ENCODE peak calls at places on chromosomes 5 and 9, in seven cellular contexts. L is fibroblast of mammary gland; M is OCI-LY7; W is activated T-cell treated with anti-CD3 and anti-CD28 coated beads for 24 hours; H is stimulated activated CD4-positive, alpha-beta T cell treated with anti-CD3 and anti-CD28 coated beads, Interleukin-12 subunit alpha, Interleukin-12 subunit beta, amount 100 ng/mL, for 48 hours; T is KBM-7; I is H54. P is an unnamed sample.
A peak's percentile ranks its signal among the peaks of the same experiment; 100 is the strongest.

GRCh38 chr5:140011297-140011802 is 31.7 kb downstream of the NRG2 start:
- DNase-seq in L (peak; percentile 28), M (no peak), W (no peak), H (no peak), T (no peak), I (peak; percentile 25), P (no peak)

GRCh38 chr9:76358628-76359283 is 35.5 kb downstream of the RFK start:
- DNase-seq in L (no peak), M (no peak), W (no peak), H (no peak), T (no peak), I (no peak), P (no peak)

GRCh38 chr9:72880821-72881220 is 72.0 kb downstream of the ALDH1A1 start:
- DNase-seq in L (no peak), M (no peak), W (no peak), H (no peak), T (no peak), I (no peak), P (no peak)

GRCh38 chr9:88196456-88196855 is 58.2 kb upstream of the SPATA31C2 start:
- DNase-seq in L (no peak), M (no peak), W (no peak), H (no peak), T (no peak), I (no peak), P (no peak)

GRCh38 chr9:131470581-131470991 is 32.1 kb upstream of the POMT1 start:
- DNase-seq in L (no peak), M (no peak), W (no peak), H (no peak), T (no peak), I (no peak), P (no peak)

GRCh38 chr5:64680289-64680688 is 10.0 kb upstream of the SHISAL2B start:
- DNase-seq in L (no peak), M (no peak), W (no peak), H (no peak), T (no peak), I (no peak), P (no peak)

GRCh38 chr9:110255064-110255416 is 1.3 kb downstream of the TXN start:
- DNase-seq in L (no peak), M (peak; percentile 24), W (no peak), H (no peak), T (no peak), I (no peak), P (no peak)

GRCh38 chr9:18260527-18260926 is 213.4 kb upstream of the ADAMTSL1 start:
- DNase-seq in L (peak; percentile 15), M (no peak), W (no peak), H (no peak), T (peak; percentile 7), I (peak; percentile 19), P (peak; percentile 5)

GRCh38 chr9:108903437-108904103 is 30.4 kb downstream of the ELP1 start:
- DNase-seq in L (peak; percentile 8), M (no peak), W (no peak), H (no peak), T (no peak), I (no peak), P (no peak)

GRCh38 chr9:20559236-20559896 is 62.9 kb downstream of the MLLT3 start:
- DNase-seq in L (no peak), M (no peak), W (no peak), H (no peak), T (no peak), I (no peak), P (no peak)

GRCh38 chr5:180097926-180098325 is 26.4 kb upstream of the RNF130 start:
- DNase-seq in L (no peak), M (no peak), W (no peak), H (no peak), T (no peak), I (no peak), P (no peak)

P was measured in GDM1.